ENCODE peak calls at places on chromosomes 7 and 10, in eight cellular contexts. D is brain microvascular endothelial cell, V is fibroblast of lung, I is mesothelial cell of epicardium, P is thoracic aorta, H is AG09309, F is glutamatergic neuron, O is chondrocyte. G is an unnamed sample.

GRCh38 chr7:116339564-116339963 is 129.2 kb downstream of the TES start:
- DNase-seq in P (no peak), I (no peak), D (no peak), O (no peak), F (no peak), H (no peak), V (no peak), G (no peak)

GRCh38 chr7:96219382-96220130 is 102.3 kb downstream of the SLC25A13 start:
- DNase-seq in D (no peak), H (no peak), O (no peak), I (no peak), P (no peak), V (peak), F (no peak), G (peak)

GRCh38 chr7:30028749-30029635 is 780 bp downstream of the PLEKHA8 start:
- DNase-seq in F (no peak), P (no peak), V (peak), H (no peak), O (no peak), D (peak), I (no peak), G (no peak)

GRCh38 chr7:139875821-139876241 is 46.8 kb downstream of the TBXAS1 start:
- DNase-seq in D (no peak), P (no peak), V (no peak), O (no peak), I (no peak), H (no peak), F (no peak), G (no peak)

GRCh38 chr7:135414850-135415439 is 95.0 kb downstream of the CNOT4 start:
- DNase-seq in V (peak), P (no peak), I (no peak), F (peak), H (peak), O (no peak), D (peak), G (peak)

GRCh38 chr7:94323872-94324271 is 70.8 kb upstream of the COL1A2 start:
- DNase-seq in H (no peak), I (no peak), V (no peak), F (no peak), P (no peak), O (no peak), D (no peak), G (no peak)

GRCh38 chr7:139566075-139566474 is 42.6 kb downstream of the CLEC2L start:
- DNase-seq in D (no peak), H (no peak), F (no peak), I (no peak), P (no peak), O (no peak), V (no peak), G (no peak)

GRCh38 chr10:111076682-111077661 is at the start of gene ADRA2A:
- DNase-seq in F (peak), O (no peak), D (peak), V (peak), I (peak), H (no peak), P (no peak), G (peak)

GRCh38 chr7:74231232-74231590 is 21.4 kb downstream of the LAT2 start:
- DNase-seq in V (no peak), F (no peak), I (no peak), P (no peak), D (no peak), H (no peak), O (no peak), G (no peak)

GRCh38 chr10:88118769-88119559 is 255.5 kb downstream of the PTEN start:
- DNase-seq in H (no peak), O (no peak), F (no peak), P (no peak), D (no peak), I (no peak), V (no peak), G (no peak)

GRCh38 chr7:55133630-55134392 is 115.0 kb downstream of the EGFR start:
- DNase-seq in I (no peak), V (peak), D (peak), F (no peak), H (peak), P (peak), O (no peak), G (peak)

GRCh38 chr10:70656489-70656888 is 15.8 kb upstream of the ADAMTS14 start:
- DNase-seq in O (peak), V (peak), H (peak), F (no peak), D (peak), I (no peak), P (no peak), G (peak)

GRCh38 chr7:134031835-134032617 is 95.1 kb upstream of the LRGUK start:
- DNase-seq in O (no peak), F (no peak), P (no peak), H (no peak), D (no peak), I (no peak), V (no peak), G (no peak)

GRCh38 chr7:130368347-130368746 is 11.9 kb upstream of the CPA1 start:
- DNase-seq in D (no peak), P (no peak), H (no peak), F (no peak), O (peak), I (no peak), V (no peak), G (no peak)

GRCh38 chr7:155864271-155864985 is 52.2 kb upstream of the SHH start:
- DNase-seq in H (no peak), V (no peak), D (no peak), P (no peak), O (peak), F (no peak), I (peak), G (no peak)

GRCh38 chr7:93119191-93119905 is 1.6 kb upstream of the SAMD9 start:
- DNase-seq in D (peak), I (no peak), O (no peak), F (no peak), V (no peak), H (peak), P (no peak), G (peak)

GRCh38 chr7:50359995-50360925 is 55.7 kb downstream of the IKZF1 start:
- DNase-seq in I (no peak), P (no peak), V (no peak), F (no peak), O (no peak), H (no peak), D (no peak), G (no peak)

GRCh38 chr10:70650104-70650503 is 22.2 kb upstream of the ADAMTS14 start:
- DNase-seq in O (no peak), V (no peak), F (no peak), P (no peak), I (no peak), H (no peak), D (no peak), G (no peak)

GRCh38 chr10:50605280-50606270 is 18.2 kb downstream of the SGMS1 start:
- DNase-seq in D (peak), P (no peak), I (no peak), O (no peak), H (peak), V (peak), F (no peak), G (peak)

GRCh38 chr7:130242198-130243014 is 24.3 kb upstream of the CPA2 start:
- DNase-seq in I (no peak), F (peak), D (peak), V (peak), P (no peak), O (no peak), H (no peak), G (no peak)

GRCh38 chr7:19128856-19129255 is 11.4 kb upstream of the TWIST1 start:
- DNase-seq in I (no peak), V (no peak), H (no peak), D (no peak), F (no peak), O (no peak), P (no peak), G (no peak)

GRCh38 chr7:6165075-6165474 is 107.3 kb downstream of the CYTH3 start:
- DNase-seq in V (no peak), H (no peak), O (peak), D (no peak), I (no peak), F (peak), P (no peak), G (no peak)

GRCh38 chr10:42988069-42988468 is 88.8 kb upstream of the RET start:
- DNase-seq in P (no peak), F (peak), I (no peak), D (no peak), H (no peak), V (no peak), O (no peak), G (no peak)

GRCh38 chr10:129771024-129771423 is 193.1 kb downstream of the EBF3 start:
- DNase-seq in H (no peak), O (peak), F (no peak), V (no peak), I (peak), D (no peak), P (no peak), G (no peak)

GRCh38 chr7:11557627-11558026 is 274.4 kb downstream of the THSD7A start:
- DNase-seq in V (peak), H (no peak), I (no peak), D (peak), O (no peak), F (no peak), P (no peak), G (no peak)

GRCh38 chr7:130297628-130298027 is 4.7 kb downstream of the CPA4 start:
- DNase-seq in D (no peak), F (no peak), P (no peak), O (no peak), H (no peak), V (no peak), I (no peak), G (no peak)

GRCh38 chr10:90983940-90984549 is 63.2 kb upstream of the ANKRD1 start:
- DNase-seq in V (no peak), H (no peak), D (no peak), O (no peak), P (no peak), F (no peak), I (no peak), G (no peak)

GRCh38 chr7:152189026-152189425 is 163.6 kb downstream of the GALNT11 start:
- DNase-seq in H (no peak), I (no peak), F (no peak), P (no peak), V (peak), O (no peak), D (no peak), G (no peak)

GRCh38 chr7:5709347-5709950 is 72.0 kb downstream of the RNF216 start:
- DNase-seq in F (no peak), P (no peak), D (no peak), H (peak), O (no peak), I (no peak), V (no peak), G (peak)

GRCh38 chr10:98790817-98791216 is 344.1 kb upstream of the HPS1 start:
- DNase-seq in F (no peak), P (no peak), D (no peak), O (no peak), V (peak), I (no peak), H (no peak), G (no peak)

GRCh38 chr10:64528294-64529002 is 1007.2 kb downstream of the REEP3 start:
- DNase-seq in F (no peak), O (no peak), P (no peak), I (no peak), D (no peak), V (no peak), H (no peak), G (no peak)

GRCh38 chr10:86289577-86289868 is 77.1 kb downstream of the GRID1 start:
- DNase-seq in P (no peak), H (no peak), O (peak), F (peak), V (no peak), I (peak), D (no peak), G (no peak)

GRCh38 chr10:26112532-26112931 is 104.0 kb upstream of the GAD2 start:
- DNase-seq in F (no peak), P (no peak), I (no peak), O (no peak), D (no peak), V (no peak), H (peak), G (no peak)

GRCh38 chr10:48616436-48616835 is 11.6 kb upstream of the ARHGAP22 start:
- DNase-seq in D (no peak), F (no peak), P (no peak), H (no peak), I (no peak), O (no peak), V (no peak), G (no peak)

GRCh38 chr7:12888727-12889126 is 201.3 kb downstream of the ARL4A start:
- DNase-seq in H (peak), F (no peak), I (no peak), V (peak), O (no peak), D (peak), P (no peak), G (no peak)

GRCh38 chr7:5500056-5500776 is 76.6 kb upstream of the TNRC18 start:
- DNase-seq in V (no peak), D (no peak), P (no peak), O (no peak), I (no peak), H (no peak), F (no peak), G (no peak)

GRCh38 chr7:89780291-89780690 is 374.0 kb upstream of the STEAP1 start:
- DNase-seq in F (no peak), H (no peak), O (no peak), P (no peak), V (no peak), D (no peak), I (no peak), G (no peak)

GRCh38 chr10:92124020-92124419 is 166.9 kb downstream of the CPEB3 start:
- DNase-seq in V (no peak), O (no peak), D (no peak), I (no peak), P (no peak), F (no peak), H (no peak), G (no peak)

GRCh38 chr7:24229481-24230226 is 54.3 kb upstream of the NPY start:
- DNase-seq in O (no peak), F (no peak), H (no peak), D (no peak), I (no peak), P (no peak), V (no peak), G (no peak)

GRCh38 chr7:150919160-150919559 is 59.0 kb downstream of the KCNH2 start:
- DNase-seq in I (no peak), H (no peak), O (no peak), D (no peak), V (no peak), P (no peak), F (no peak), G (no peak)
- TF ChIP-seq CTCF in I (no peak), H (no peak), O (no peak), D (no peak), V (no peak), P (no peak), F (no peak), G (no peak)

GRCh38 chr7:157269341-157270059 is 67.3 kb upstream of the DNAJB6 start:
- DNase-seq in P (no peak), O (peak), H (no peak), F (no peak), I (no peak), V (no peak), D (no peak), G (no peak)

GRCh38 chr7:157268540-157268939 is 68.3 kb upstream of the DNAJB6 start:
- DNase-seq in V (no peak), D (no peak), O (peak), P (no peak), H (no peak), I (no peak), F (no peak), G (no peak)

GRCh38 chr7:157271991-157272324 is 64.8 kb upstream of the DNAJB6 start:
- DNase-seq in O (peak), H (peak), D (peak), I (no peak), V (peak), P (peak), F (no peak), G (peak)

GRCh38 chr7:157271315-157271990 is 65.4 kb upstream of the DNAJB6 start:
- DNase-seq in H (no peak), P (no peak), V (peak), O (peak), F (no peak), D (no peak), I (no peak), G (no peak)

DNA sequence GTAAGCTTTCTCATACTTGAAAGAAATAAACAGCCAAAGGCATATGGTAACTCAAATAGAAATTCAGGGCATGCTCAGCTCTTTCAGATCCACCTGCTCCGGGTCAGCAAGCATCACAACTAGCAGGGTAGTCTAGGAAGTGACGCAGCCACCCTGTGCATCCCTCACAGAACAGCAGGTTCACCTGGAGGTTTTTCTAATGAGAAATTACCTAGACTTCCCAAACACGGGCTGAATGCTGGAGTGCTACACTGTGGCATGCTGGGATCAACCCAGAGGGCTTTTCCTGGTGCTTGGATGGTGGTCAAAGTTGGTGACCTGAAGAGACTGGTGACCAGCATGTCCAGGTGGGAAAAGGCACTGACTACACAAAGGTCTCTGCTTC is 66.8 kb upstream of the DNAJB6 start:
- DNase-seq in O (peak), V (no peak), D (no peak), I (no peak), F (no peak), P (no peak), H (no peak), G (no peak)
- TF ChIP-seq CTCF in O (no peak), V (no peak), D (no peak), I (no peak), F (no peak), P (no peak), H (no peak), G (no peak)

DNA sequence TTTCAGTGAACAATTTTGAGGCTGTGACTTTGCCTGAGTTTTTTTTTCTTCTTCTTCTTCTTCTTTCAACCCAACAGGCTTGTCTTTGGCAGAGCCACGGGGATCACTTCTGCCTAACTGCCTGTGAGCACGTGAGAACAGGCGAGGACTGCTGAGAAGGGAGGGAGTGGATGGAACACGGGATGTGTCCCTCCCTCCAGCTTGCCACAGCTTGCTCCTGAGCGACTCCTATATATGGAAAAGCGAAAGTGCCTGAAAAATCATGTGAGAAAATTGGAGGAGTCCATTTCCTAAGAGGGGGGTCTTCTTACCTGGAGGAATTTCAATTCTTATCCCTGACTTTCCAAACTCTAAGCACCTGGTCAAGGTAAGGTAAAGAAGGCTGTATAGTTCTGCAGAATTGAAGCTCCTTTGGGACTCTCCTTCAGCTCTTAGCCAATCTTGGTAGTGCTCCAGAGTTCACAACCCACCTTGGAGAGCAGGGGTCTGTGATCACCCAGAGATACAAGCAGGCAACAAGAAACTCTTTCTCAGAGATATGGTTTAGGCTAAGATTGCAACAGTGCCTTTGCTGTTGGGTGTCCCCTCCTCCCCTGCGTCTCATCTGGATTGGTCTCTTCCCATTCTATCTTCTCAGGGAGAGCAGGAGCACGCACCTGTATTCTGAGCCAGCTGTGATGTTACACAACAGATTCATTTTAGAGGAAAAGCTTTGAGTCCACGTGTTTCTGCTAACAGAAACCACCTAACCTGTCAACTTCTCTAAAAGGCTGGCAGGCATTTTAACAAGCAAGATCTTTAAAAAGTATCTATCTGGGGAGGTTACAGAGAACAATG is at the start of gene MAT1A:
- DNase-seq in D (no peak), V (peak), O (no peak), I (no peak), H (no peak), F (no peak), P (no peak), G (no peak)
- TF ChIP-seq CTCF in D (no peak), V (peak), O (peak), I (no peak), H (no peak), F (no peak), P (no peak), G (no peak)

GRCh38 chr10:99996934-99997648 is 12.7 kb downstream of the DNMBP start:
- DNase-seq in H (no peak), F (no peak), I (no peak), O (no peak), D (no peak), V (peak), P (no peak), G (no peak)

GRCh38 chr10:99995713-99996112 is 14.0 kb downstream of the DNMBP start:
- DNase-seq in D (no peak), F (no peak), O (no peak), I (no peak), V (no peak), H (no peak), P (no peak), G (no peak)

GRCh38 chr10:99994801-99995200 is 14.9 kb downstream of the DNMBP start:
- DNase-seq in O (no peak), H (no peak), I (no peak), V (no peak), P (no peak), D (no peak), F (no peak), G (no peak)

GRCh38 chr10:99999319-100000108 is 10.2 kb downstream of the DNMBP start:
- DNase-seq in F (no peak), I (no peak), D (no peak), P (no peak), O (no peak), V (no peak), H (no peak), G (no peak)

DNA sequence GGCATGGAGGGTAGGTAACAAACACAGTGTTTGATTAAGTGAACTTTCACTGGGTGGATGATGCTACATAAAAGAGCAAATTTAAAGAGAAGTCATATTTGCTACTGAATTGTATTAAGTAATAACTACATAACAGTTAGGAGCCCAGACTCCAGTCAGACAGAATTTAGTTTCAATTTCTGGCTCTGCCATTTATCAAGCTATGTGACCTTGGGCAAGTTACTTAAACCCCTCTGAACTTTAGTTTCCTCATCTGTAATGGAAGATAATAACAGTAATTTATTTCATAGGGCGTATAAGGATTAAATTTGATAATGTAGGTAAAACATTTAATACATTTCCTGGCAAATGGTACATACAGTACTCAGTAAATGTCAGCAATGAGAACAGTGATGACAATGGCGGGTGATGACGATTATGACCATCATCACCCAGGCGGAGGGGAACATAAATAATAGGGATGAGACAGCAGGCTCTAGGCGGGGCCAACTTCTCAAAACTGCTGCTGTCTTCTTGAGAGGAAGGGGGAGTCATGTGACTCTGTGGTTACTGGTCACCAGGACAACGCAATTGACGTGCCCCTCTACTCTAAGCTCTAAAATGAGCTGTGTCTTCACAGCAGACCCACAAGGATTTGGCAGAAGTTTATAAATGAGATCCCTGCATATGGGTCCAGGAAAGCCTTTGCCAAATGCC is 15.6 kb downstream of the DNMBP start:
- DNase-seq in V (peak), I (no peak), D (peak), F (no peak), P (peak), H (no peak), O (no peak), G (no peak)
- TF ChIP-seq CTCF in V (no peak), I (no peak), D (no peak), F (no peak), P (no peak), H (no peak), O (no peak), G (no peak)

G was measured in BJ.